ENCODE peak calls at places on chromosome 1, in ten cellular contexts. K is fibroblast of lung, Q is MM.1S, F is OCI-LY7, W is astrocyte, T is GM23338, C is H1, H is neural progenitor cell, I is HCT116, Y is keratinocyte. U is an unnamed sample. For H4K20me1 and H3K4me1, the result is how much of the 10 kb centered on the place peaks cover.

GRCh38 chr1:212485895-212486590 is 53.3 kb downstream of the NENF start:
- DNase-seq in K (peak), Q (no peak), F (no peak), W (peak), T (peak), C (no peak), H (no peak), I (peak), Y (no peak), U (no peak)

GRCh38 chr1:84997667-84998600 is 1.0 kb upstream of the MCOLN2 start:
- DNase-seq in K (peak), Q (no peak), F (peak), W (peak), T (peak), C (peak), H (peak), I (no peak), Y (no peak), U (no peak)

GRCh38 chr1:192831706-192832355 is 23.0 kb downstream of the RGS2 start:
- DNase-seq in K (peak), Q (no peak), F (no peak), W (peak), T (no peak), C (no peak), H (no peak), I (no peak), Y (no peak), U (no peak)

GRCh38 chr1:165463978-165464377 is 19.1 kb upstream of the RXRG start:
- DNase-seq in K (no peak), Q (no peak), F (no peak), W (no peak), T (peak), C (no peak), H (no peak), I (no peak), Y (no peak), U (peak)

GRCh38 chr1:28249013-28249870 is 10.1 kb upstream of the SESN2 start:
- DNase-seq in K (peak), Q (peak), F (peak), W (peak), T (peak), C (no peak), H (peak), I (peak), Y (no peak), U (peak)

GRCh38 chr1:230792691-230793462 is 45.7 kb downstream of the CAPN9 start:
- DNase-seq in K (no peak), Q (no peak), F (no peak), W (no peak), T (no peak), C (peak), H (no peak), I (no peak), Y (no peak), U (no peak)

GRCh38 chr1:223208164-223209075 is 65.4 kb upstream of the TLR5 start:
- DNase-seq in K (peak), Q (no peak), F (no peak), W (peak), T (no peak), C (no peak), H (no peak), I (no peak), Y (no peak), U (no peak)

GRCh38 chr1:214165850-214166374 is 115.0 kb upstream of the SMYD2 start:
- DNase-seq in K (no peak), Q (no peak), F (no peak), W (no peak), T (no peak), C (no peak), H (no peak), I (no peak), Y (no peak), U (no peak)

GRCh38 chr1:207672525-207673130 is 27.7 kb downstream of the CR1L start:
- DNase-seq in K (peak), Q (peak), F (peak), W (peak), T (peak), C (no peak), H (peak), I (peak), Y (no peak), U (peak)

GRCh38 chr1:202235856-202236837 is 42.5 kb downstream of the LGR6 start:
- DNase-seq in K (peak), Q (peak), F (peak), W (peak), T (peak), C (peak), H (peak), I (peak), Y (peak), U (peak)

DNA sequence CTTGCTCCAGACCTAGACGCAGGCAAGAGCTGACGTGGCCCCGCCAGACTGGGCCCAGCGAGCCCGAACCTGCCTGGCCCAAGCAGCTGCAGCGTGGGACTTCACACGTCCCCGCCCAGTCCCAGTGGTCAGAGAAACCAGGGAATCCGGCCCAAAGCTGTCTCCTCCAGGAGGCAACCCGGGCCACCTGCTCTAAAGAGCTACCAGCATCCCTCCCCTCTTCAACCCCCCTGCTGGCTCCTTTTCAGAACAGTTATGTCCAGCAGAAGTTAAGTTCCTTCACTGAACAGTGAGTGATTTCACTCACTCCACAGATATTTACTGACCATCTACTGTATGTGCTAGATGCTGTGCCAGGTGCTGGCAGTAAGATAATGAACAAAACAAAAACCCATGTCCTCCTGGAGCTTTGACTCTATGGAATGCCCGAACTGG is 2.1 kb upstream of the EFNA1 start:
- DNase-seq in K (no peak), Q (no peak), F (no peak), W (no peak), T (peak), C (peak), H (peak), I (no peak), Y (peak), U (no peak)
- H3K4me3 ChIP-seq in K (no peak), Q (no peak), F (no peak), W (no peak), T (peak), C (no peak), H (peak), I (no peak), Y (peak), U (no peak)

GRCh38 chr1:204836856-204837255 is 33.8 kb upstream of the NFASC start:
- DNase-seq in K (peak), Q (no peak), F (no peak), W (peak), T (no peak), C (no peak), H (no peak), I (no peak), Y (no peak), U (no peak)
- H4K20me1 ChIP-seq in K (under half), Q (under half), F (under half), W (half or more), T (under half), C (under half), H (under half), I (under half), Y (under half), U (under half)

DNA sequence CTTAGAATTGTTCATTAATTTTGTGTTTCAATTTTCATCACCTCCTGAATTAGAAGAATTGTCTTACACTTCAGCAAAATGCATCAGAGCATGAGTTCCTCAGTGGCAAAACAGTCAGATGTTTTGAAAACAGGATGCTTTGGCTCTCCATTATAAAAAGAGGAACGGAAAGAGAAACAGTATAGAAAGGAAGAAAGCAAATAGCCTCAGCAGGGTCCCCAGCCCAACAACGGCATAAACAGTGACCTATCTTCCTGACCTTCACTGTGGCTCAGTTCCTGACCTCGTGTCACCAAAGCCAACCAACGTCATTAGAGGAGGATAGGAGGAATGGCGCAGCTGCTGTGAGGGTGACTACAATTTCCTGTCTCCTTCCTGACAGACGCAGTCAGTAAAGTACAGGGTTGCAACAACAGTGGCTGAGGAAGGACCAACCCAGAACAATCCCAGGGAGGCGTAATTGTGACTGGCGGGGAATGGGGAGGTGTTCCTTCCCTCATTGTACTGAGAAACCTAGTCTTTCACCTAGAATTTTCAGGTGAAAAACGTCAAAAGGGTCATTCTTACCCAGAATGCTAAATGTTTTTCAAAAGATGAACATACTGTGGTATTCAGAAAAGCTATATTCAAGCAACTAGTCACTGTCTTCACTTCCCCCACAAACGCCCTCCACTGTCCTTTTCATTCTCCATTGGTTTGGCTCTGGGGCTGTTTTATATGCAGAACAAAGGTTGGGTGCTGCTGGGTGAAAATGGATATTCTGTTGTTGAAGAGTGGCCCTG is 197.9 kb upstream of the SGIP1 start:
- DNase-seq in K (no peak), Q (peak), F (peak), W (no peak), T (peak), C (no peak), H (no peak), I (no peak), Y (no peak), U (peak)
- H3K4me1 ChIP-seq in K (under half), Q (under half), F (half or more), W (under half), T (half or more), C (under half), H (under half), I (half or more), Y (under half), U (half or more)

DNA sequence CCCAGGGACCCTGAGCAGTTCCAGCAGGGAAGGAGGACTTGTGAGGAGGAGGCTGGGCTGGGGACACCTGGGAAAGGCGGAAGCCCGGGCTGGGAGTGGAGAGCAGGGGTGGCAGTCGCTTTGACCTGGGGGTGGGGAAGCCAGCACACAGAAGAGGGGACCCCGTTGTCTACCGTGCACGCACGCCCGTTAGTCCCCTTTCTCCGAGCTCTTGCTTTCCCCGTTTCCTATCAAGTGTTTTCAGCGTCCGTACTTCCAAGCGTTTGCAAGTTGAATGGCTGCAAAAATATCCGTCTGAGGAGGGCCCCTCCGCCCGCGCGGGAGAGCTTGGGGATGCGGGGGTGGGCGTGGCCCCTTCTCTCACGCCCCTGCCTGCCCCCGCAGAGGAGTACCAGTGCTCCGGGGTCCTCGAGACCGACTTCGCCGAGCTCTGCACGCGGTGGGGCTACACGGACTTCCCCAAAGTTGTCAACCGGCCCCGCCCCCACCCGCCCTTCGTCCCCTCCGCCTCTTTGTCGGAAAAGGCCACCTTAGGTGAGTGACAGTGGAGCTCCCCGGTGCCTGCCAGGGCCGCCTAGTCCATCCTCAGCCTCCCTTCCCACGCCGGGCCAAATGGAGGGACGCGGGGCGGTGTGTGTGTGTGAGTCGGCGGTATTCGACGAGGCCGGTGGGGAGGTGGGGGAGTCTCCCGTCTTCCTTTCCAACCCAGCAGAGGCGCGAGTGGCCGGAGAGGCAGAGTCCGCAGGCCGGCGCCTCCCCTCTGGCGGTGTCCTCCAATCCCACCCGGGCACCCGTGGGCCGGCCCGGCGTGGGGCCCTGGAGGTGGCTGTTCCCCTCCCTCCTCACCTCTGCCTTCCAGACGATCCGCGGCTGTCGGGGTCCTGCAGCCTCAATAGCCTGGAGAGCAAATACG is 3.4 kb downstream of the LRRC71 start:
- DNase-seq in K (no peak), Q (no peak), F (no peak), W (no peak), T (peak), C (peak), H (peak), I (no peak), Y (no peak), U (no peak)
- H3K4me3 ChIP-seq in K (peak), Q (no peak), F (no peak), W (no peak), T (peak), C (peak), H (peak), I (no peak), Y (no peak), U (no peak)